ENCODE peak calls at places on chromosomes 3 and 15, in ten cellular contexts. Y is GM12865, E is endothelial cell of umbilical vein, I is heart left ventricle, O is astrocyte of the spinal cord, H is cardiac fibroblast, L is AG04450, R is bronchial epithelial cell, J is psoas muscle, W is IMR-90. A is an unnamed sample.
A peak's percentile ranks its signal among the peaks of the same experiment; 100 is the strongest.

GRCh38 chr3:129310111-129310601 is 31.5 kb downstream of the HMCES start:
- DNase-seq in Y (peak; percentile 67), E (no peak), I (no peak), O (no peak), H (no peak), L (no peak), R (peak; percentile 98), J (no peak), W (no peak), A (no peak)

GRCh38 chr15:68201153-68201878 is 3.8 kb downstream of the CALML4 start:
- DNase-seq in Y (no peak), E (no peak), I (no peak), O (no peak), H (no peak), L (no peak), R (no peak), J (no peak), W (no peak), A (no peak)

GRCh38 chr3:95721938-95722337 is 1092.5 kb upstream of the EPHA6 start:
- DNase-seq in Y (peak; percentile 1), E (no peak), I (no peak), O (no peak), H (no peak), L (no peak), R (peak; percentile 12), J (no peak), W (no peak), A (no peak)

GRCh38 chr3:81735334-81735733 is 26.1 kb downstream of the GBE1 start:
- DNase-seq in Y (no peak), E (no peak), I (no peak), O (no peak), H (peak; percentile 28), L (no peak), R (no peak), J (no peak), W (no peak), A (no peak)

GRCh38 chr3:122356402-122356801 is 26.6 kb downstream of the MIX23 start:
- DNase-seq in Y (peak; percentile 58), E (no peak), I (no peak), O (peak; percentile 9), H (peak; percentile 21), L (no peak), R (peak; percentile 65), J (no peak), W (peak; percentile 54), A (peak; percentile 10)

GRCh38 chr3:152272771-152273242 is 4.1 kb downstream of the MBNL1 start:
- DNase-seq in Y (no peak), E (peak; percentile 87), I (no peak), O (peak; percentile 85), H (peak; percentile 74), L (peak; percentile 70), R (peak; percentile 70), J (no peak), W (peak; percentile 94), A (peak; percentile 57)

GRCh38 chr15:85688703-85689102 is 106.0 kb downstream of the KLHL25 start:
- DNase-seq in Y (peak; percentile 40), E (peak; percentile 35), I (no peak), O (no peak), H (no peak), L (no peak), R (no peak), J (no peak), W (no peak), A (no peak)

GRCh38 chr3:4748701-4749378 is 230.4 kb upstream of the BHLHE40 start:
- DNase-seq in Y (peak; percentile 62), E (no peak), I (no peak), O (no peak), H (no peak), L (no peak), R (no peak), J (no peak), W (no peak), A (no peak)

GRCh38 chr15:34039506-34040123 is 611 bp upstream of the AVEN start:
- DNase-seq in Y (peak; percentile 79), E (peak; percentile 6), I (no peak), O (peak; percentile 35), H (no peak), L (no peak), R (peak; percentile 45), J (no peak), W (peak; percentile 45), A (no peak)

GRCh38 chr15:79130535-79131130 is 40.1 kb upstream of the RASGRF1 start:
- DNase-seq in Y (no peak), E (no peak), I (no peak), O (no peak), H (no peak), L (no peak), R (no peak), J (no peak), W (no peak), A (no peak)

GRCh38 chr3:11636372-11636760 is 7.3 kb downstream of the VGLL4 start:
- DNase-seq in Y (no peak), E (no peak), I (no peak), O (no peak), H (no peak), L (no peak), R (no peak), J (no peak), W (no peak), A (no peak)

GRCh38 chr3:195060531-195061385 is 210.2 kb downstream of the XXYLT1 start:
- DNase-seq in Y (no peak), E (no peak), I (no peak), O (no peak), H (no peak), L (no peak), R (no peak), J (no peak), W (no peak), A (no peak)

GRCh38 chr15:70505411-70505919 is 257.9 kb downstream of the UACA start:
- DNase-seq in Y (peak; percentile 66), E (peak; percentile 59), I (no peak), O (peak; percentile 88), H (peak; percentile 79), L (peak; percentile 30), R (peak; percentile 99), J (no peak), W (peak; percentile 87), A (no peak)

GRCh38 chr15:83396071-83396470 is 51.1 kb upstream of the SH3GL3 start:
- DNase-seq in Y (no peak), E (no peak), I (no peak), O (no peak), H (peak; percentile 24), L (no peak), R (no peak), J (no peak), W (no peak), A (no peak)

GRCh38 chr15:57973534-57973933 is 92.0 kb downstream of the ALDH1A2 start:
- DNase-seq in Y (no peak), E (no peak), I (no peak), O (no peak), H (no peak), L (no peak), R (no peak), J (no peak), W (no peak), A (no peak)

GRCh38 chr15:57972801-57973311 is 92.7 kb downstream of the ALDH1A2 start:
- DNase-seq in Y (no peak), E (no peak), I (no peak), O (no peak), H (no peak), L (no peak), R (no peak), J (no peak), W (no peak), A (no peak)

GRCh38 chr15:57969355-57969754 is 96.2 kb downstream of the ALDH1A2 start:
- DNase-seq in Y (no peak), E (peak; percentile 46), I (no peak), O (peak; percentile 19), H (peak; percentile 42), L (no peak), R (peak; percentile 42), J (no peak), W (no peak), A (no peak)
- TF ChIP-seq CTCF in Y (no peak), E (peak; percentile 19), I (no peak), O (peak; percentile 30), H (peak; percentile 43), L (no peak), R (peak; percentile 46), J (no peak), W (no peak), A (peak; percentile 51)

GRCh38 chr3:101781166-101781565 is 2.2 kb downstream of the NXPE3 start:
- DNase-seq in Y (no peak), E (no peak), I (no peak), O (no peak), H (peak; percentile 17), L (no peak), R (no peak), J (no peak), W (no peak), A (no peak)
- H3K4me3 ChIP-seq in Y (no peak overlapping the region), E (no peak overlapping the region), I (no peak overlapping the region), O (peak overlapping the region; percentile 80), H (no peak overlapping the region), L (peak overlapping the region; percentile 93), R (no peak overlapping the region), J (peak overlapping the region; percentile 95), W (peak overlapping the region; percentile 1), A (peak overlapping the region; percentile 64)

GRCh38 chr3:181007262-181007661 is 17.7 kb upstream of the DNAJC19 start:
- DNase-seq in Y (no peak), E (no peak), I (no peak), O (no peak), H (no peak), L (no peak), R (no peak), J (no peak), W (no peak), A (no peak)

GRCh38 chr3:181009225-181009624 is 19.7 kb upstream of the DNAJC19 start:
- DNase-seq in Y (no peak), E (no peak), I (no peak), O (no peak), H (no peak), L (no peak), R (no peak), J (no peak), W (no peak), A (no peak)

GRCh38 chr3:181008796-181009195 is 19.3 kb upstream of the DNAJC19 start:
- DNase-seq in Y (no peak), E (no peak), I (no peak), O (no peak), H (no peak), L (no peak), R (no peak), J (no peak), W (no peak), A (no peak)

DNA sequence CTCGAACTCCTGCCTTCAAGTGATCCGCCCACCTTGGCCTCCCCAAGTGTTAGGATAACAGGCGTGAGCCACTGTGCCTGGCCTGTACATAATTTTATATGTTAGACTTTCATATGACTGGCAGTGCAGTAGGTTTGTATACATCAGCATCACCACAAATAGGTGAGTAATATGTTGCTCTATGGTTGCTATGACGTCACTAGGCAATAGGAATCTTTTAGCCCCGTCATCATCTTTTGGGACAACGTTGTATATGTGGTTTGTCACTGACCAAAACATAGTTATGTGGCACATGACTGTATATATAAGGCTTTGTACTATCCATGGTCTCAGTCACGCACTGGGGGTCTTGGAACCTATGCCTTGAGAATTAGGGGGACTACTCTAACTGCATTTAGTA is 17.0 kb upstream of the DNAJC19 start:
- DNase-seq in Y (no peak), E (no peak), I (no peak), O (no peak), H (no peak), L (no peak), R (no peak), J (no peak), W (peak; percentile 4), A (no peak)
- TF ChIP-seq CTCF in Y (no peak), E (no peak), I (no peak), O (no peak), H (no peak), L (no peak), R (no peak), J (no peak), W (no peak), A (no peak)

GRCh38 chr15:99450896-99451358 is 114.9 kb upstream of the MEF2A start:
- DNase-seq in Y (peak; percentile 61), E (peak; percentile 75), I (peak; percentile 90), O (peak; percentile 46), H (peak; percentile 88), L (no peak), R (peak; percentile 75), J (no peak), W (no peak), A (no peak)
- H3K4me3 ChIP-seq in Y (no peak overlapping the region), E (no peak overlapping the region), I (no peak overlapping the region), O (no peak overlapping the region), H (no peak overlapping the region), L (no peak overlapping the region), R (no peak overlapping the region), J (no peak overlapping the region), W (no peak overlapping the region), A (no peak overlapping the region)